ENCODE peak calls at places on chromosomes 3 and 15, in ten cellular contexts. B is heart right ventricle, F is RWPE2, S is ascending aorta, C is astrocyte, J is heart left ventricle, M is ovary, E is brain microvascular endothelial cell, Z is body of pancreas, L is mucosa of descending colon. I is an unnamed sample.

GRCh38 chr3:99686955-99687612 is 48.7 kb downstream of the COL8A1 start:
- DNase-seq in B (peak; percentile 43), F (no peak), S (peak; percentile 74), C (no peak), J (peak; percentile 56), M (peak; percentile 58), E (peak; percentile 60), Z (peak; percentile 49), L (no peak), I (peak; percentile 55)

GRCh38 chr3:160919942-160920341 is 163.9 kb downstream of the PPM1L start:
- DNase-seq in B (no peak), F (no peak), S (no peak), C (no peak), J (no peak), M (no peak), E (no peak), Z (peak; percentile 67), L (no peak), I (no peak)

GRCh38 chr15:56892651-56893348 is 25.6 kb upstream of the TCF12 start:
- DNase-seq in B (no peak), F (no peak), S (no peak), C (no peak), J (no peak), M (no peak), E (no peak), Z (no peak), L (no peak), I (no peak)

GRCh38 chr3:127757979-127758378 is 64.3 kb downstream of the MGLL start:
- DNase-seq in B (no peak), F (peak; percentile 22), S (no peak), C (no peak), J (no peak), M (no peak), E (no peak), Z (no peak), L (peak; percentile 57), I (no peak)

GRCh38 chr3:186502138-186502941 is 41.8 kb downstream of the CRYGS start:
- DNase-seq in B (no peak), F (no peak), S (no peak), C (no peak), J (no peak), M (no peak), E (no peak), Z (no peak), L (no peak), I (no peak)

GRCh38 chr3:87025636-87026035 is 34.7 kb upstream of the VGLL3 start:
- DNase-seq in B (no peak), F (no peak), S (no peak), C (no peak), J (no peak), M (no peak), E (no peak), Z (no peak), L (no peak), I (no peak)

GRCh38 chr15:34355241-34355640 is 11.8 kb downstream of the LPCAT4 start:
- DNase-seq in B (no peak), F (no peak), S (no peak), C (no peak), J (no peak), M (no peak), E (no peak), Z (no peak), L (no peak), I (peak; percentile 46)

GRCh38 chr15:78873796-78874761 is 1.4 kb downstream of the MORF4L1 start:
- DNase-seq in B (peak; percentile 27), F (no peak), S (no peak), C (peak; percentile 6), J (peak; percentile 41), M (no peak), E (no peak), Z (no peak), L (no peak), I (no peak)

GRCh38 chr3:172087198-172087597 is 47.8 kb downstream of the FNDC3B start:
- DNase-seq in B (no peak), F (no peak), S (no peak), C (peak; percentile 78), J (no peak), M (no peak), E (no peak), Z (no peak), L (no peak), I (peak; percentile 72)

GRCh38 chr3:58009026-58009748 is 965 bp downstream of the FLNB start:
- DNase-seq in B (peak; percentile 27), F (no peak), S (peak; percentile 68), C (no peak), J (peak; percentile 36), M (peak; percentile 33), E (no peak), Z (peak; percentile 48), L (peak; percentile 85), I (no peak)

GRCh38 chr3:13045904-13046568 is 27.2 kb downstream of the IQSEC1 start:
- DNase-seq in B (no peak), F (no peak), S (no peak), C (no peak), J (peak; percentile 42), M (no peak), E (no peak), Z (no peak), L (peak; percentile 69), I (no peak)

GRCh38 chr3:13049400-13049799 is 23.8 kb downstream of the IQSEC1 start:
- DNase-seq in B (no peak), F (no peak), S (no peak), C (no peak), J (no peak), M (no peak), E (no peak), Z (no peak), L (no peak), I (no peak)

GRCh38 chr3:13045245-13045903 is 27.9 kb downstream of the IQSEC1 start:
- DNase-seq in B (no peak), F (no peak), S (no peak), C (no peak), J (no peak), M (no peak), E (no peak), Z (no peak), L (no peak), I (no peak)

GRCh38 chr3:13046569-13047279 is 26.5 kb downstream of the IQSEC1 start:
- DNase-seq in B (no peak), F (no peak), S (no peak), C (no peak), J (no peak), M (no peak), E (no peak), Z (no peak), L (no peak), I (no peak)

GRCh38 chr3:13047296-13048165 is 25.7 kb downstream of the IQSEC1 start:
- DNase-seq in B (no peak), F (no peak), S (no peak), C (no peak), J (no peak), M (no peak), E (no peak), Z (no peak), L (no peak), I (no peak)
- TF ChIP-seq CTCF in B (peak; percentile 9), F (no peak), S (peak; percentile 7), C (no peak), J (no peak), M (no peak), E (peak; percentile 44), Z (no peak), L (no peak), I (no peak)

DNA sequence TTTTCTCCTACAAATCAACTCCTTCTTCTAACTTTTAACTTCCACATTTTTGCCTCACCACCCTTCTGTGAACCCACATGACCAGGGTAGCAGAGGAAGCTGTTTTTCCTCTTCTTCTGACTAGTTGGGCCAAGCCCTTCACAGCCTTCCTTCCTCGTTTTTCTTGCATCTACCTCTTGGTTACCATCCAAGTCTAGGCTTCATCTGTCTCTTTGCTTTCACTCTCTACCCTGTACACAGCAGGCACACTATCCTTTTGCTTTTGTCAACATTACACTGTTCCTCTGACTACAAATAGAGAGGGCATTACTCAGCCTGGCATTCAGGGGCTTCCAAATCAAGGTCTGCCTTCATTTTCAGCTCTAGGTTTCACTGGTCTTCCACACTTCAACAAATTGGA is 22.0 kb downstream of the SLC9A9 start:
- DNase-seq in B (no peak), F (no peak), S (no peak), C (no peak), J (peak; percentile 24), M (no peak), E (no peak), Z (no peak), L (no peak), I (no peak)
- H3K36me3 ChIP-seq in B (no peaks in the 10 kb centered on the region), F (no peaks in the 10 kb centered on the region), S (no peaks in the 10 kb centered on the region), C (no peaks in the 10 kb centered on the region), J (no peaks in the 10 kb centered on the region), M (no peaks in the 10 kb centered on the region), E (no peaks in the 10 kb centered on the region), Z (no peaks in the 10 kb centered on the region), L (no peaks in the 10 kb centered on the region), I (no peaks in the 10 kb centered on the region)

GRCh38 chr3:190619353-190619752 is 105.5 kb downstream of the IL1RAP start:
- DNase-seq in B (no peak), F (no peak), S (no peak), C (no peak), J (no peak), M (no peak), E (no peak), Z (no peak), L (no peak), I (no peak)

GRCh38 chr3:190621209-190621608 is 107.3 kb downstream of the IL1RAP start:
- DNase-seq in B (no peak), F (no peak), S (no peak), C (no peak), J (no peak), M (no peak), E (no peak), Z (no peak), L (no peak), I (no peak)

GRCh38 chr3:190618349-190619030 is 104.6 kb downstream of the IL1RAP start:
- DNase-seq in B (no peak), F (no peak), S (no peak), C (no peak), J (no peak), M (no peak), E (no peak), Z (no peak), L (no peak), I (peak; percentile 33)

GRCh38 chr3:190624282-190624681 is 110.4 kb downstream of the IL1RAP start:
- DNase-seq in B (no peak), F (no peak), S (no peak), C (no peak), J (no peak), M (no peak), E (no peak), Z (no peak), L (no peak), I (no peak)

DNA sequence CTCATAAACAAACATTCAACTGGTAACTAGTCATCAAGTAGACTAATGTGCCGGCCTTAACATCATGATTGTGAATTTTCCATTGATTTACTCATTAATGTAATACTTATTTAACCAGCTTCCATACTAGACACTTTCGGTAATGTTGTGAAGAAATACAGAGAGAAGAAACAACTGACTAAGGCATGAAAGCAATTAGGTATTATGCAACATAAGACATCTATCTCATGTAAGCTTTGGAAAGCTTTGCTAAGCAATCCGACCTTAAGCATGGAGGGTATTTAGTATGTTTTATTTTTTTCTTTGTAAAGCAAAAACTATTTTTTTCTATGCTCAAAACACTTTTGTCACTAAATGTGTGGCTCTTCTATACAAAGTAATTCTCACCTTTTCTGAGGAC is 108.1 kb downstream of the IL1RAP start:
- DNase-seq in B (no peak), F (no peak), S (no peak), C (no peak), J (no peak), M (no peak), E (no peak), Z (no peak), L (no peak), I (no peak)
- TF ChIP-seq CTCF in B (no peak), F (no peak), S (no peak), C (no peak), J (no peak), M (no peak), E (no peak), Z (no peak), L (no peak), I (no peak)

GRCh38 chr3:42639192-42639591 is 14.3 kb upstream of the ZBTB47 start:
- DNase-seq in B (no peak), F (no peak), S (no peak), C (no peak), J (no peak), M (no peak), E (no peak), Z (no peak), L (no peak), I (no peak)
- H3K36me3 ChIP-seq in B (peaks cover 10% of the 10 kb centered on the region), F (peaks cover 98% of the 10 kb centered on the region), S (peaks cover 65% of the 10 kb centered on the region), C (peaks cover 88% of the 10 kb centered on the region), J (peaks cover 100% of the 10 kb centered on the region), M (no peaks in the 10 kb centered on the region), E (peaks cover 85% of the 10 kb centered on the region), Z (peaks cover 47% of the 10 kb centered on the region), L (peaks cover 10% of the 10 kb centered on the region), I (peaks cover 18% of the 10 kb centered on the region)

I was measured in bronchial epithelial cell.